ENCODE peak calls at places on chromosomes 12 and 14, in four cellular contexts. X is heart right ventricle, E is RWPE1, H is fibroblast of pulmonary artery. D is an unnamed sample.

GRCh38 chr14:80055912-80056801 is 155.1 kb downstream of the DIO2 start:
- DNase-seq in X (peak), H (peak), E (peak), D (no peak)

GRCh38 chr14:52268191-52269061 is 928 bp downstream of the PTGDR start:
- DNase-seq in X (peak), H (peak), E (no peak), D (no peak)

GRCh38 chr12:100741084-100741711 is 53.4 kb upstream of the ANO4 start:
- DNase-seq in H (peak), E (peak), X (no peak), D (no peak)

GRCh38 chr14:36657409-36658090 is 4.1 kb upstream of the PAX9 start:
- DNase-seq in X (no peak), E (no peak), H (no peak), D (no peak)

GRCh38 chr12:7100239-7100638 is 8.0 kb upstream of the C1R start:
- DNase-seq in H (no peak), E (no peak), X (no peak), D (no peak)

GRCh38 chr14:52155656-52156213 is 86.9 kb upstream of the NID2 start:
- DNase-seq in H (no peak), X (no peak), E (no peak), D (no peak)

GRCh38 chr12:90209029-90209428 is 500.4 kb upstream of the ATP2B1 start:
- DNase-seq in X (no peak), H (no peak), E (no peak), D (no peak)

GRCh38 chr12:47860279-47860841 is 40.7 kb upstream of the HDAC7 start:
- DNase-seq in H (no peak), X (no peak), E (no peak), D (no peak)

GRCh38 chr12:96238336-96239031 is 44.3 kb downstream of the ELK3 start:
- DNase-seq in E (no peak), H (no peak), X (no peak), D (no peak)

GRCh38 chr12:51323966-51324895 is at the start of gene BIN2:
- DNase-seq in E (no peak), X (peak), H (no peak), D (no peak)

GRCh38 chr12:5965950-5966383 is 20.9 kb upstream of the ANO2 start:
- DNase-seq in E (peak), X (no peak), H (peak), D (no peak)

GRCh38 chr12:118055865-118056773 is 4.9 kb downstream of the WSB2 start:
- DNase-seq in X (no peak), H (no peak), E (no peak), D (no peak)

GRCh38 chr14:71006200-71006563 is 98.9 kb downstream of the PCNX1 start:
- DNase-seq in E (no peak), X (no peak), H (no peak), D (no peak)

GRCh38 chr14:84643438-84643837 is 886.5 kb upstream of the FLRT2 start:
- DNase-seq in E (no peak), X (no peak), H (no peak), D (no peak)

GRCh38 chr12:119998471-119999245 is 9.6 kb downstream of the BICDL1 start:
- DNase-seq in X (no peak), E (no peak), H (no peak), D (no peak)

GRCh38 chr14:34843011-34843554 is 32.1 kb downstream of the BAZ1A start:
- DNase-seq in H (peak), X (no peak), E (peak), D (no peak)

GRCh38 chr14:22375321-22375930 is 213.6 kb downstream of the DAD1 start:
- DNase-seq in H (peak), X (no peak), E (peak), D (no peak)

GRCh38 chr12:122028601-122029560 is 7.2 kb downstream of the BCL7A start:
- DNase-seq in H (no peak), E (no peak), X (no peak), D (no peak)

GRCh38 chr12:55797550-55797949 is 20.0 kb downstream of the SARNP start:
- DNase-seq in X (no peak), E (no peak), H (no peak), D (no peak)

GRCh38 chr12:101455685-101456084 is 19.5 kb upstream of the SPIC start:
- DNase-seq in H (no peak), X (no peak), E (no peak), D (no peak)

GRCh38 chr12:44915958-44916357 is 39.8 kb upstream of the NELL2 start:
- DNase-seq in X (no peak), H (no peak), E (no peak), D (no peak)

GRCh38 chr14:95265106-95266094 is 54.3 kb downstream of the CLMN start:
- DNase-seq in H (peak), E (peak), X (no peak), D (no peak)

GRCh38 chr12:1929985-1930815 is 11.7 kb upstream of the CACNA2D4 start:
- DNase-seq in H (no peak), E (no peak), X (no peak), D (no peak)

GRCh38 chr14:73233564-73233963 is 3.7 kb upstream of the PAPLN start:
- DNase-seq in X (no peak), H (no peak), E (no peak), D (no peak)

GRCh38 chr12:103996595-103996994 is 30.9 kb downstream of the TDG start:
- DNase-seq in E (no peak), H (no peak), X (no peak), D (no peak)

GRCh38 chr12:57475271-57476161 is 4.2 kb downstream of the ARHGAP9 start:
- DNase-seq in X (no peak), E (no peak), H (no peak), D (peak)

GRCh38 chr14:59362533-59362932 is 102.6 kb downstream of the GPR135 start:
- DNase-seq in X (no peak), H (peak), E (no peak), D (no peak)

GRCh38 chr12:69872804-69873203 is 47.8 kb downstream of the MYRFL start:
- DNase-seq in H (peak), X (no peak), E (peak), D (no peak)

GRCh38 chr12:49038291-49038955 is 19.8 kb upstream of the PRKAG1 start:
- DNase-seq in H (no peak), E (no peak), X (no peak), D (no peak)

GRCh38 chr12:54692353-54692752 is 44.2 kb upstream of the DCD start:
- DNase-seq in H (no peak), X (no peak), E (no peak), D (no peak)

GRCh38 chr12:62866451-62867082 is 68.4 kb downstream of the PPM1H start:
- DNase-seq in X (no peak), E (peak), H (peak), D (no peak)

GRCh38 chr12:34606749-34607519 is 584.6 kb downstream of the ALG10 start:
- DNase-seq in E (no peak), X (no peak), H (no peak), D (peak)

GRCh38 chr12:49825360-49825970 is 2.7 kb downstream of the NCKAP5L start:
- DNase-seq in H (peak), E (no peak), X (no peak), D (no peak)

GRCh38 chr12:16325426-16325825 is 22.0 kb upstream of the MGST1 start:
- DNase-seq in X (no peak), H (no peak), E (no peak), D (no peak)

GRCh38 chr14:24398943-24399801 is at the start of gene NYNRIN:
- DNase-seq in E (no peak), H (peak), X (no peak), D (no peak)

DNA sequence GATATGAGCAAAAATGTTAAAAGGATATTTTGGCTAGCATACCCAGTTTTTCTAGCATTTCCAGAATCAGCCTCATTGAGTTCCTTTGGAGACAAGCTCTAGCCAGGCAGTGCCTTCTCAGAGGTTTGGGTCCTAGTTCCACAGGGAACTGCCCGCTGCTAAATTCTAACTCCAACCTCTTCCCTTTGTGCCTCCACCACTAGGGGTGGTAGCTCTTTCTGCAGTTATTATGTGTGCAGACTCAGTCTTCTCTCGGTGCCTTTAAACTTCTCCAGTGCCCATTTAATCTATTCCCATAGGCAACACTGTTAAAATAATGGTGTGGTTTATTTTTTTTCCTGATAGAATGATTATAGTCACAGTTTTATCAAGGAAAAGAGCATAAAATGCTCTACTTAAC is 21.5 kb upstream of the SLC25A3 start:
- DNase-seq in E (no peak), H (peak), X (no peak), D (no peak)
- TF ChIP-seq CTCF in E (peak), H (peak), X (no peak), D (peak)

GRCh38 chr12:107875772-107876171 is 101.3 kb downstream of the ASCL4 start:
- DNase-seq in H (no peak), X (no peak), E (no peak), D (no peak)

GRCh38 chr12:107873223-107873622 is 98.7 kb downstream of the ASCL4 start:
- DNase-seq in X (no peak), E (no peak), H (no peak), D (no peak)
- TF ChIP-seq CTCF in X (no peak), E (no peak), H (no peak), D (no peak)

GRCh38 chr12:93947486-93947885 is 200.9 kb upstream of the PLXNC1 start:
- DNase-seq in H (no peak), E (no peak), X (no peak), D (no peak)

GRCh38 chr12:93944196-93944595 is 204.2 kb upstream of the PLXNC1 start:
- DNase-seq in E (no peak), X (no peak), H (no peak), D (no peak)

GRCh38 chr12:93946542-93947150 is 201.7 kb upstream of the PLXNC1 start:
- DNase-seq in X (no peak), H (peak), E (peak), D (no peak)

GRCh38 chr12:93939641-93940040 is 208.7 kb upstream of the PLXNC1 start:
- DNase-seq in E (no peak), H (no peak), X (no peak), D (no peak)

GRCh38 chr12:93943766-93944165 is 204.6 kb upstream of the PLXNC1 start:
- DNase-seq in E (peak), H (peak), X (no peak), D (no peak)
- TF ChIP-seq CTCF in E (no peak), H (no peak), X (no peak), D (no peak)

GRCh38 chr12:64323006-64323405 is 67.6 kb downstream of the C12orf56 start:
- DNase-seq in H (no peak), E (no peak), X (no peak), D (no peak)
- TF ChIP-seq CTCF in H (no peak), E (no peak), X (no peak), D (no peak)

GRCh38 chr12:68420225-68421008 is 88.3 kb upstream of the MDM1 start:
- DNase-seq in E (no peak), X (no peak), H (peak), D (no peak)
- TF ChIP-seq CTCF in E (no peak), X (no peak), H (no peak), D (no peak)

GRCh38 chr12:109582636-109583035 is 9.0 kb downstream of the MVK start:
- DNase-seq in H (no peak), E (no peak), X (peak), D (peak)
- TF ChIP-seq CTCF in H (no peak), E (no peak), X (no peak), D (no peak)

GRCh38 chr14:89387922-89388685 is 28.9 kb downstream of the FOXN3 start:
- DNase-seq in H (no peak), X (no peak), E (no peak), D (no peak)

GRCh38 chr14:89384636-89385035 is 32.4 kb downstream of the FOXN3 start:
- DNase-seq in X (no peak), E (no peak), H (no peak), D (no peak)

GRCh38 chr14:89388853-89389252 is 28.2 kb downstream of the FOXN3 start:
- DNase-seq in E (no peak), H (peak), X (no peak), D (no peak)

GRCh38 chr14:89384023-89384422 is 33.0 kb downstream of the FOXN3 start:
- DNase-seq in E (no peak), H (no peak), X (no peak), D (no peak)

GRCh38 chr14:89386214-89386886 is 30.7 kb downstream of the FOXN3 start:
- DNase-seq in X (no peak), E (no peak), H (no peak), D (no peak)
- TF ChIP-seq CTCF in X (no peak), E (no peak), H (no peak), D (no peak)

D was measured in chondrocyte.